ENCODE peak calls at places on chromosomes 11 and 22, in six cellular contexts. N, A, B, F, S and E are unnamed samples.

GRCh38 chr22:35567214-35567792 is 26.7 kb downstream of the RASD2 start:
- DNase-seq in N (no peak), S (no peak), B (no peak), A (no peak), F (no peak), E (no peak)

GRCh38 chr11:15663778-15664218 is 549.1 kb downstream of the INSC start:
- DNase-seq in F (no peak), B (no peak), A (peak), N (no peak), S (no peak), E (no peak)

GRCh38 chr11:40276960-40277359 is 1182.5 kb downstream of the LRRC4C start:
- DNase-seq in N (no peak), S (no peak), F (no peak), B (no peak), A (no peak), E (no peak)

GRCh38 chr11:11731311-11732083 is 109.7 kb upstream of the GALNT18 start:
- DNase-seq in N (no peak), S (no peak), B (no peak), A (no peak), F (no peak), E (no peak)

GRCh38 chr22:44331881-44332714 is 19.3 kb upstream of the SHISAL1 start:
- DNase-seq in F (no peak), A (no peak), N (no peak), S (no peak), B (peak), E (peak)

GRCh38 chr11:58286249-58286648 is 18.2 kb upstream of the OR10W1 start:
- DNase-seq in A (no peak), N (peak), S (no peak), F (peak), B (peak), E (peak)

GRCh38 chr11:47233051-47233450 is 15.6 kb downstream of the ACP2 start:
- DNase-seq in B (no peak), F (no peak), A (no peak), S (no peak), N (no peak), E (no peak)

GRCh38 chr11:124887667-124888013 is 10.0 kb downstream of the ROBO4 start:
- DNase-seq in F (no peak), B (peak), S (no peak), A (no peak), N (no peak), E (no peak)

GRCh38 chr11:69925366-69926196 is 106.4 kb upstream of the FGF3 start:
- DNase-seq in F (no peak), B (peak), S (no peak), N (no peak), A (no peak), E (no peak)

GRCh38 chr22:23591203-23591791 is 11.2 kb upstream of the IGLL1 start:
- DNase-seq in N (peak), F (peak), B (peak), S (no peak), A (peak), E (peak)

GRCh38 chr11:67056267-67056639 is 394 bp upstream of the RHOD start:
- DNase-seq in F (no peak), S (no peak), A (no peak), N (no peak), B (no peak), E (no peak)

GRCh38 chr11:67055812-67056211 is 835 bp upstream of the RHOD start:
- DNase-seq in S (no peak), B (no peak), F (peak), A (no peak), N (no peak), E (no peak)

GRCh38 chr11:67054851-67055523 is 1.7 kb upstream of the RHOD start:
- DNase-seq in N (peak), F (peak), B (peak), A (no peak), S (no peak), E (no peak)

GRCh38 chr11:67052891-67053290 is 3.8 kb upstream of the RHOD start:
- DNase-seq in A (no peak), F (no peak), S (no peak), N (no peak), B (no peak), E (no peak)

DNA sequence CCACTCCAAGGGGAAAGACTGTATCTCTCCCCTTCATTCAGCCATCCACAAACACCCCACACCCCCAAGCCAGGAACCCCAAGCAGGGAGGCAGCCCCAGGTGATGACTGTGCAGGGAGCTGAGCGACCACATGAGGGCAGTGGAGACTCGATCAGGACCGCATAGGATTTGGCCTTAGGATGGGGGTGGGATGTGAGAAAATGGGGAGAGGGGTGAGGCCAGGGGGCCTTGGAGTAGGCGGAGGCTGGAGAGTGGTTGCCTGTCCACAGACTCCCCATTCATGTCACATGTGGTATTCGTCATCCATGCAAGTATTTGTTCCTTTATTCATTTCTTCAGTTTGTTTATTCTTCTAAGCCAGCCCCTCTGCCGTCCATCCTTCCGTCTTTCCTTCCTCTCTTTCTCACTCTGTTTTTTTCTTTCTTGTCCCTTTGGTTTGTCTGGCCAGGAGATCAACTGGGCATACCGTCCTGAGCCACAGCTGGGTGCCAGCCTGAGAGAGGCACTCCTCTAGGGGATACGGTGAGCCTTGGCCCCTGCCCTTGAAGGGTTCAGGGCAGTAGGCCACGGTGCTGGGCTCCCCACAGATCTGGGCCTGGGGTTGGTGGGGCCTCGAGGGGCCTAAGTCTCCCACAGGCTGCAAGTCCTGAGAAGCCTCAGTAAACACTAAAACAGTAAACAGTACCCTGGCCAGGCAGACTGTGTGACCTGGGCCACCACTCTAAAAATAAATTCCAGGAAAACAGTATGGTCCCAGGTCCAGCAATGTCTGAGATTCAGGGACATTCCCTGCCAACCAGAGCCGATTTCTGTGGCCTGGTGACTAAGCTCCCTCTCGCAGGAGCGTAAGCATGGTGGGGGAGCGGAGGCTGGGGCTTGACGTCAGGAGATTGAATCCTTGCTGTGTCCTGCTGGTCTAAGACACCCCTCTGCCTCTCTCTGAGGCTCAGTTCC is 2.5 kb upstream of the RHOD start:
- DNase-seq in B (peak), A (peak), F (peak), N (peak), S (no peak), E (no peak)
- TF ChIP-seq POLR2AphosphoS5 in B (no peak), A (no peak), F (no peak), N (no peak), S (no peak), E (no peak)

DNA sequence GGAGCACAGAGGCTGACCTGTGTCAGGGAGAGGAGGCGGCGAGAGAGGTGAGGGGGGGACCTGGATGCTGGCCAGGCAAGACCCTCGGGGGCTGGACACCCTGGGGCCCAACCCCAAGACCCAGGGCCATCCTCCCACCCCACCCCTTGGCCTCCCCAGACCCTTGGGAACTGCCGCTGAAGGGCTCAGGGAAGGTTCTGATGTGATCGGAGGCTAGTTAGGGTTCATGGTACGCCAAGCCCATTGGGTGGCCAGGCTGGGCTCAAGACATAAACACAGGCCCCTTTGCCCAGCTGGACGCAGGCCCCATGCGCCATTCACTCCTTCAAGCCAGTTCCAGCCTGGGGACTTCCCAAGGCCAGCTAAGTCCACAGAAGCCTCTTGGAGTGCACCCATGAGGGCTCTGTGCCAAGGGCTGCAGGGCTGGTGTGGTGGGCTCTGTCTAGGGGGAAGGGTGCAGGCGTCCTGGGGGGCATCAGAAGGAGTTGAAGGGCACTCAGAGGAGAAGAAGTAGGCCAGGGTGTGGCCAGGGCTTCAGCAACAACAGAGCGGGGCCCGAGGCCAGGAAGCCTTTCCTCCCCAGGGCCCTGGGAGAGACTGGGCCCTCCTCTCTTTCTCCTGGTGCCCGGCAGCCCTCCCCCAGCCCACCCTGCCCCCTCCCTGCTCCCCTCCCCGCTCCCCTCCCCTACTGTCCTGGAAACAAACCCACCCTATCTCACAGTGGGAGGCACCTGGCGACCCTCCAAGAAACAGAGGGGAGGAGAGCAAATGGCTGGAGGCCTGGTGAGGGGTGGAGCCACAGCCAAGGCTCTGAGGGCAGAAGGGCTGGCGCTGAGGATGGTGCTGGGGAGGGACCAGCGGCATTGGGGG is 12.9 kb downstream of the TSPAN32 start:
- DNase-seq in S (no peak), B (peak), A (no peak), F (peak), N (no peak), E (no peak)
- TF ChIP-seq GABPA in S (no peak), B (no peak), A (no peak), F (no peak), N (no peak), E (no peak)

GRCh38 chr22:17162731-17163130 is 3.7 kb upstream of the HDHD5 start:
- DNase-seq in F (no peak), S (no peak), A (no peak), B (no peak), N (no peak), E (no peak)

GRCh38 chr22:17171016-17171312 is 11.9 kb upstream of the HDHD5 start:
- DNase-seq in B (no peak), F (no peak), S (no peak), N (no peak), A (no peak), E (no peak)

GRCh38 chr22:17171313-17172171 is 12.5 kb upstream of the HDHD5 start:
- DNase-seq in A (peak), N (peak), S (no peak), F (peak), B (peak), E (peak)

GRCh38 chr22:17164392-17165024 is 5.4 kb upstream of the HDHD5 start:
- DNase-seq in F (peak), A (no peak), N (no peak), B (peak), S (no peak), E (no peak)

GRCh38 chr22:17167486-17167885 is 8.4 kb upstream of the HDHD5 start:
- DNase-seq in S (no peak), N (no peak), F (no peak), B (no peak), A (no peak), E (no peak)
- TF ChIP-seq POLR2AphosphoS5 in S (no peak), N (no peak), F (no peak), B (no peak), A (no peak), E (no peak)

DNA sequence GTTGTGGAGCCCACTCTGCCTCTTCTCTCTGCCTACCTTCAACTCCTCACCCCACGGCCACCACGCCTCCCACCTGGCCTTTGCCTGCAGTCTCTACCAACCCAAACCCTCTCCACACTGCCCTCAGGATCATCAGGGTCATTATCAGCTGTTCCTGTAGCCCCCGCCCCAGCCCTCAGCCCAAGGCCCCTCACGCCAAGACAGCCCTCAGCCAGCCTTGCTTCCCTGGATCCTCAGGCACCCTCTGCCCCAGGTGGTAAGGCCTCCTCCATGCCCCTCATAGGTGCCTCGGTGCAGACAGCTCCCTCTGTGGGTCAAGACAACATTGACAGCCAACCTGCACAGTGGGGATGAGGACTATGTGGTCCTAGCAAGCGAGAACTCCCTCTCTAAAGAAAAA is 1.7 kb downstream of the SBF1 start:
- DNase-seq in F (no peak), B (no peak), N (peak), A (no peak), S (no peak), E (no peak)
- TF ChIP-seq GABPA in F (no peak), B (no peak), N (no peak), A (no peak), S (no peak), E (no peak)

GRCh38 chr11:130452941-130453340 is 4.5 kb downstream of the ADAMTS15 start:
- DNase-seq in B (no peak), N (no peak), S (no peak), F (no peak), A (no peak), E (no peak)

GRCh38 chr11:130449996-130450419 is 1.6 kb downstream of the ADAMTS15 start:
- DNase-seq in N (no peak), A (peak), S (no peak), F (peak), B (peak), E (no peak)

GRCh38 chr11:130449246-130449990 is 973 bp downstream of the ADAMTS15 start:
- DNase-seq in B (peak), N (no peak), S (no peak), F (no peak), A (peak), E (no peak)

GRCh38 chr11:130452171-130452570 is 3.7 kb downstream of the ADAMTS15 start:
- DNase-seq in S (no peak), N (no peak), F (no peak), B (no peak), A (no peak), E (no peak)

GRCh38 chr11:130451261-130452019 is 3.0 kb downstream of the ADAMTS15 start:
- DNase-seq in F (no peak), B (no peak), A (no peak), S (no peak), N (no peak), E (no peak)
- TF ChIP-seq POLR2AphosphoS5 in F (no peak), B (no peak), A (peak), S (no peak), N (no peak), E (no peak)

DNA sequence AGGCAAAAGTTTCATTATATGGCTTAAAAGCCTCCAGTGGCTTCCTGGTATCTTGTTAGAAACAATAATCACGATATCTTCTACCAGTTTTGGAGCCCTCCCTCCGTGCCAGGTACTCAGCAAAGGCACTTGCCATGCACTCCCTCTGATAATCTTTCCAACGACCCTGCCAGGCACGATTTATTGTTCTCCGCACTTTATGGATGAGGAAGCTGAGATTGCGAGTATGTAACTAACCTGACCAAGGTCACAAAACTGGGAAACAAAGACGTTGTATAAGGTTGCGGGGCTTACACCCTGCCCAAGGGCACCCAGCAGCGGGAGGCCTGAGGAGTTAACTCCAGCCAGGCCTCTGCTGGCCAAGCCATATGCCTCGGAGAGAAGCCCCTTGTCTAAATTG is 218.1 kb downstream of the SNX19 start:
- DNase-seq in A (no peak), N (no peak), S (no peak), F (no peak), B (no peak), E (no peak)
- TF ChIP-seq GABPA in A (no peak), N (no peak), S (no peak), F (no peak), B (no peak), E (no peak)

DNA sequence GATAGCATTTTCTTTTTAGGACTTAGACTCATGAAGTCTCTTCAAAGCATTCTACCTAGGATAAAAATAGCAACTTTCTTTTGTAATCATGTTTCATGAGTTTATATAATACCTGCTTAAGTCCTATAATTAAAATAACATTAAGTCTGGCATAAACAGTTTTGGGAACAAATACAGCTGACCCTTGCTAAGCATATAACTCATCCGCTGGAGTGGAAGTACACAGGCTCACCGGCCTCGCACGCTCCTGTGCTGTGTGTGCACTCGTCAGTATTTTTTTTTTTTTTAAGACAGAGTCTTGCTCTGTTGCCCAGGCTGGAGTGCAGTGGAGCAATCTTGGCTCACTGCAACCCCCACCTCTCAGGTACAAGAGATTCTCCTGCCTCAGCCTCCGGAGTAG is 221.8 kb downstream of the ADAMTS15 start:
- DNase-seq in F (no peak), N (no peak), S (no peak), A (no peak), B (no peak), E (no peak)
- TF ChIP-seq POLR2AphosphoS5 in F (no peak), N (no peak), S (no peak), A (no peak), B (no peak), E (no peak)